ENCODE peak calls at places on chromosomes 16 and 17, in seven cellular contexts. H is choroid plexus epithelial cell; U is NCI-H460; X is stimulated activated CD4-positive, alpha-beta T cell treated with anti-CD3 and anti-CD28 coated beads, Interleukin-12 subunit alpha, Interleukin-12 subunit beta, amount 100 ng/mL, for 4 hours; T is RWPE1; O is Peyer's patch; P is retina. N is an unnamed sample.

GRCh38 chr16:31513126-31513525 is 4.9 kb upstream of the RUSF1 start:
- DNase-seq in H (peak; percentile 55), T (peak; percentile 33), U (no peak), O (no peak), X (no peak), P (no peak), N (peak; percentile 72)

GRCh38 chr16:51132484-51132883 is 18.6 kb downstream of the SALL1 start:
- DNase-seq in X (no peak), O (no peak), U (peak; percentile 13), T (no peak), H (no peak), P (no peak), N (no peak)

GRCh38 chr17:33436321-33436720 is 143.2 kb upstream of the ASIC2 start:
- DNase-seq in U (no peak), P (no peak), O (no peak), X (no peak), H (peak; percentile 49), T (no peak), N (peak; percentile 45)

GRCh38 chr17:64032081-64032480 is 11.6 kb upstream of the ICAM2 start:
- DNase-seq in H (no peak), T (no peak), P (no peak), X (no peak), O (peak; percentile 28), U (no peak), N (peak; percentile 60)

GRCh38 chr16:53518550-53519416 is 15.8 kb upstream of the AKTIP start:
- DNase-seq in P (no peak), X (peak; percentile 41), H (peak; percentile 65), O (peak; percentile 93), T (no peak), U (no peak), N (no peak)

GRCh38 chr16:81940781-81941560 is 70.3 kb downstream of the SDR42E1 start:
- DNase-seq in H (peak; percentile 81), U (peak; percentile 28), O (no peak), P (peak; percentile 45), X (no peak), T (peak; percentile 55), N (peak; percentile 67)

GRCh38 chr17:62921837-62922236 is 44.2 kb upstream of the TANC2 start:
- DNase-seq in U (no peak), T (no peak), O (no peak), X (no peak), H (no peak), P (no peak), N (no peak)

GRCh38 chr17:46742539-46743270 is 75.8 kb downstream of the WNT3 start:
- DNase-seq in T (peak; percentile 90), U (no peak), P (no peak), H (peak; percentile 91), X (no peak), O (peak; percentile 81), N (peak; percentile 94)

GRCh38 chr16:9258423-9259051 is 167.1 kb downstream of the HAPSTR1 start:
- DNase-seq in X (no peak), U (peak; percentile 14), T (peak; percentile 32), H (peak; percentile 4), P (peak; percentile 78), O (peak; percentile 51), N (peak; percentile 9)

GRCh38 chr17:58341861-58342475 is 10.0 kb downstream of the SUPT4H1 start:
- DNase-seq in P (no peak), O (no peak), X (no peak), T (no peak), U (no peak), H (no peak), N (no peak)

GRCh38 chr17:55446581-55447205 is 25.1 kb upstream of the MMD start:
- DNase-seq in P (no peak), X (no peak), O (no peak), H (peak; percentile 46), U (no peak), T (no peak), N (no peak)

GRCh38 chr17:14301761-14302401 is 1.0 kb downstream of the HS3ST3B1 start:
- DNase-seq in U (no peak), O (peak; percentile 78), T (no peak), P (peak; percentile 76), X (peak; percentile 53), H (peak; percentile 67), N (no peak)

GRCh38 chr16:66426112-66427035 is 721 bp upstream of the BEAN1 start:
- DNase-seq in U (no peak), T (no peak), H (no peak), X (no peak), P (peak; percentile 70), O (peak; percentile 39), N (no peak)

GRCh38 chr17:7862692-7863437 is 5.1 kb downstream of the CYB5D1 start:
- DNase-seq in T (no peak), U (no peak), H (peak; percentile 53), X (no peak), P (no peak), O (peak; percentile 73), N (peak; percentile 42)

N was measured in bronchial epithelial cell.